ENCODE peak calls at places on chromosome 14, in four cellular contexts. C is IMR-90, V is mesenchymal stem cell, N is H9. Y is an unnamed sample.

GRCh38 chr14:56216631-56217379 is 98.6 kb downstream of the PELI2 start:
- DNase-seq in C (peak; percentile 28), V (peak; percentile 78), N (no peak), Y (no peak)

GRCh38 chr14:65251213-65251612 is 148.9 kb upstream of the MAX start:
- DNase-seq in C (peak; percentile 87), V (peak; percentile 83), N (no peak), Y (no peak)

GRCh38 chr14:42460673-42461072 is 854.0 kb downstream of the LRFN5 start:
- DNase-seq in C (no peak), V (no peak), N (no peak), Y (no peak)

GRCh38 chr14:37583358-37584210 is 11.5 kb downstream of the FOXA1 start:
- DNase-seq in C (no peak), V (peak; percentile 4), N (peak; percentile 50), Y (no peak)

GRCh38 chr14:96294246-96294645 is 38.2 kb downstream of the BDKRB1 start:
- DNase-seq in C (no peak), V (no peak), N (no peak), Y (no peak)

GRCh38 chr14:74014299-74014698 is 4.8 kb downstream of the ENTPD5 start:
- DNase-seq in C (no peak), V (peak; percentile 57), N (no peak), Y (no peak)

GRCh38 chr14:105889666-105890473 is 363.5 kb downstream of the TMEM121 start:
- DNase-seq in C (no peak), V (no peak), N (no peak), Y (no peak)

GRCh38 chr14:52275372-52275771 is 7.9 kb downstream of the PTGDR start:
- DNase-seq in C (no peak), V (no peak), N (no peak), Y (no peak)

GRCh38 chr14:69685716-69686115 is 74.3 kb downstream of the SUSD6 start:
- DNase-seq in C (peak; percentile 58), V (no peak), N (no peak), Y (no peak)

GRCh38 chr14:65149116-65149515 is 46.8 kb upstream of the MAX start:
- DNase-seq in C (no peak), V (no peak), N (no peak), Y (no peak)

GRCh38 chr14:97319691-97320090 is 522.5 kb downstream of the VRK1 start:
- DNase-seq in C (no peak), V (no peak), N (no peak), Y (no peak)

GRCh38 chr14:25095784-25096390 is 45.9 kb upstream of the STXBP6 start:
- DNase-seq in C (no peak), V (no peak), N (no peak), Y (no peak)

GRCh38 chr14:38139926-38140325 is 67.8 kb upstream of the SSTR1 start:
- DNase-seq in C (no peak), V (no peak), N (no peak), Y (no peak)

GRCh38 chr14:75375983-75376382 is 51.8 kb upstream of the JDP2 start:
- DNase-seq in C (no peak), V (no peak), N (no peak), Y (no peak)

GRCh38 chr14:90545431-90545830 is 148.6 kb downstream of the CALM1 start:
- DNase-seq in C (no peak), V (no peak), N (no peak), Y (no peak)

GRCh38 chr14:34982421-34983147 is at the start of gene SRP54:
- DNase-seq in C (peak; percentile 98), V (peak; percentile 98), N (peak; percentile 100), Y (peak; percentile 98)
- H3K14ac ChIP-seq in C (peak within 1 kb of the TSS; percentile 99), V (no peak within 1 kb of the TSS), N (peak within 1 kb of the TSS; percentile 60), Y (no peak within 1 kb of the TSS)

GRCh38 chr14:80979951-80980350 is 24.5 kb downstream of the TSHR start:
- DNase-seq in C (no peak), V (no peak), N (no peak), Y (no peak)
- H3K4me2 ChIP-seq in C (no peak overlapping the region), V (no peak overlapping the region), N (no peak overlapping the region), Y (no peak overlapping the region)

DNA sequence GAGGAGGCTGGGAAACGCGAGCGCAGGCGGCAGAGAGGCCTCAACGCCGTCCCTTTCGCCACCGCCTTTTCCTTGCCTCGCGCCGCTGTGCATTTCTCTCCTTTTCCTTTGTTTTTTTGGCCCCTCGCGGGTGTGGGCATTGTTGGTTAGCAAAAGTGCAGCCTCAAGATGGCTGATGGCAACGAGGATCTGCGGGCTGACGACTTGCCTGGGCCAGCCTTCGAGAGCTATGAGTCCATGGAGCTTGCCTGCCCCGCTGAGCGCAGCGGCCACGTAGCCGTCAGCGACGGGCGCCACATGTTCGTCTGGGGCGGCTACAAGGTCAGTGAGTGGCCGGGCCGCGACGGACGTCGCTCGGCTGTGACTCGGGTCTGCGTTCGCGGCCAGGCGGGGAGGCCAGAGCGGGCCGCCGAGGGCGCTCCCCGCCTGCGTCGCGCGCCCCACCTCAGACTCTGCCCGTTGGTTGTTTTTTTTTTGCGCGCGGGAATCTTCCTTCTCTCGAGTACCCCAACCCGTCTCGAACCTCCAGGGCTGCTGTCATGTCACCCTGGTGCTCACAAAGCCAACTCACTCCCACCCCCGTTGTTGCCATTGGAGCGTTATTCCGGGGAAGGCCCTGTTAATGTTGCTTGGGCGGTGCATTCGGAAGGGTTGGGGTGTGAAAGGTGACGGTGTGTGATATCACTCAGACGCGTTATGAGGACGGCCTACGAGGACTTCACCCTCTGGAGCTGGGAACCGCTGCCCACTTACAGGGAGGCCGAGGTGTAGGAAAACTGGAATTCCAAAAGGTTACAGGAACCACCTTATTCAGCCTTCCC is 558 bp downstream of the KLHDC2 start:
- DNase-seq in C (peak; percentile 66), V (peak; percentile 72), N (peak; percentile 54), Y (peak; percentile 41)
- H3K14ac ChIP-seq in C (peak overlapping the region; percentile 99), V (no peak overlapping the region), N (peak overlapping the region; percentile 69), Y (peak overlapping the region; percentile 82)

GRCh38 chr14:54805080-54805479 is 97.5 kb downstream of the GCH1 start:
- DNase-seq in C (no peak), V (no peak), N (peak; percentile 32), Y (no peak)
- H3K4me2 ChIP-seq in C (no peak overlapping the region), V (no peak overlapping the region), N (peak overlapping the region; percentile 11), Y (no peak overlapping the region)

GRCh38 chr14:101623685-101624444 is 62.6 kb downstream of the DIO3 start:
- DNase-seq in C (no peak), V (no peak), N (no peak), Y (no peak)
- H3K14ac ChIP-seq in C (no peak overlapping the region), V (no peak overlapping the region), N (peak overlapping the region; percentile 13), Y (peak overlapping the region; percentile 72)

GRCh38 chr14:100567009-100567876 is 20.0 kb downstream of the BEGAIN start:
- DNase-seq in C (no peak), V (no peak), N (no peak), Y (no peak)
- H3K4me2 ChIP-seq in C (no peak overlapping the region), V (peak overlapping the region; percentile 91), N (peak overlapping the region; percentile 71), Y (peak overlapping the region; percentile 97)

Y was measured in neuronal stem cell.